ENCODE peak calls at places on chromosome X, in seven cellular contexts. D, J, T, X, O, Z and H are unnamed samples.
A peak's percentile ranks its signal among the peaks of the same experiment; 100 is the strongest.

GRCh38 chrX:18426004-18426320 is 554 bp downstream of the CDKL5 start:
- DNase-seq in J (no peak), X (no peak), Z (no peak), O (no peak), D (no peak), T (no peak), H (no peak)

GRCh38 chrX:132924426-132924825 is 34.0 kb downstream of the HS6ST2 start:
- DNase-seq in X (no peak), T (no peak), Z (no peak), J (no peak), O (no peak), D (no peak), H (no peak)

GRCh38 chrX:72052415-72053090 is 79.2 kb downstream of the RTL5 start:
- DNase-seq in J (no peak), T (no peak), O (no peak), X (no peak), Z (no peak), D (no peak), H (no peak)

GRCh38 chrX:133726211-133726630 is 259.2 kb downstream of the GPC3 start:
- DNase-seq in J (no peak), D (peak; percentile 27), O (peak; percentile 27), X (no peak), Z (no peak), T (no peak), H (no peak)

GRCh38 chrX:96692454-96692853 is 7.8 kb downstream of the DIAPH2 start:
- DNase-seq in Z (no peak), X (no peak), T (no peak), J (no peak), D (no peak), O (no peak), H (no peak)

GRCh38 chrX:53587795-53588194 is 98.7 kb downstream of the HUWE1 start:
- DNase-seq in O (no peak), X (no peak), Z (no peak), T (no peak), J (no peak), D (no peak), H (no peak)

GRCh38 chrX:45851434-45851991 is 650.8 kb upstream of the DIPK2B start:
- DNase-seq in T (no peak), D (peak; percentile 49), X (peak; percentile 65), J (peak; percentile 15), O (no peak), Z (no peak), H (no peak)

GRCh38 chrX:56233682-56234081 is 1.5 kb downstream of the KLF8 start:
- DNase-seq in O (no peak), X (peak; percentile 56), T (peak; percentile 60), D (peak; percentile 29), J (no peak), Z (no peak), H (peak; percentile 34)

GRCh38 chrX:41259516-41259915 is 74.4 kb upstream of the DDX3X start:
- DNase-seq in O (peak; percentile 25), J (peak; percentile 43), D (no peak), X (no peak), T (no peak), Z (no peak), H (no peak)

GRCh38 chrX:427812-428725 is 41.4 kb upstream of the PPP2R3B start:
- DNase-seq in O (peak; percentile 19), T (no peak), Z (no peak), J (peak; percentile 54), X (peak; percentile 77), D (no peak), H (no peak)

GRCh38 chrX:37320541-37321203 is 28.5 kb upstream of the PRRG1 start:
- DNase-seq in J (no peak), X (no peak), T (no peak), O (peak; percentile 1), Z (no peak), D (no peak), H (no peak)

GRCh38 chrX:48897157-48897620 is 379 bp downstream of the TIMM17B start:
- DNase-seq in O (peak; percentile 66), J (peak; percentile 78), Z (peak; percentile 78), T (no peak), X (peak; percentile 81), D (peak; percentile 70), H (peak; percentile 94)

GRCh38 chrX:32137525-32137924 is 1065.7 kb upstream of the FTHL17 start:
- DNase-seq in T (no peak), D (no peak), J (no peak), X (peak; percentile 54), Z (no peak), O (no peak), H (peak; percentile 47)

GRCh38 chrX:20412871-20413486 is 146.3 kb upstream of the RPS6KA3 start:
- DNase-seq in D (no peak), Z (no peak), T (no peak), J (no peak), O (no peak), X (no peak), H (no peak)

GRCh38 chrX:128653524-128653923 is 601.3 kb upstream of the ACTRT1 start:
- DNase-seq in D (no peak), T (no peak), X (no peak), J (no peak), Z (no peak), O (no peak), H (no peak)

GRCh38 chrX:134948333-134949241 is 42.2 kb upstream of the SMIM10 start:
- DNase-seq in T (no peak), D (peak; percentile 50), O (peak; percentile 88), X (no peak), J (no peak), Z (no peak), H (no peak)

GRCh38 chrX:154470914-154471568 is 8.0 kb downstream of the LAGE3 start:
- DNase-seq in D (no peak), J (no peak), Z (no peak), T (no peak), X (no peak), O (no peak), H (no peak)

GRCh38 chrX:141142946-141143345 is 34.0 kb downstream of the LDOC1 start:
- DNase-seq in T (no peak), X (no peak), D (no peak), O (no peak), Z (no peak), J (no peak), H (no peak)

GRCh38 chrX:128020701-128021100 is 31.5 kb downstream of the ACTRT1 start:
- DNase-seq in T (no peak), X (no peak), O (peak; percentile 2), D (no peak), J (no peak), Z (no peak), H (no peak)

GRCh38 chrX:30795981-30796958 is 92.8 kb downstream of the TAB3 start:
- DNase-seq in O (no peak), X (no peak), J (no peak), Z (no peak), T (no peak), D (no peak), H (no peak)

GRCh38 chrX:110748256-110748811 is 47.3 kb downstream of the CHRDL1 start:
- DNase-seq in T (no peak), X (no peak), Z (no peak), O (no peak), J (no peak), D (no peak), H (no peak)

GRCh38 chrX:144335402-144335801 is 451.5 kb downstream of the UBE2NL start:
- DNase-seq in T (no peak), O (no peak), Z (no peak), D (no peak), J (peak; percentile 2), X (no peak), H (peak; percentile 23)

GRCh38 chrX:115093206-115093605 is 75.8 kb upstream of the IL13RA2 start:
- DNase-seq in T (no peak), Z (no peak), X (no peak), J (no peak), O (no peak), D (no peak), H (no peak)

GRCh38 chrX:68307767-68308166 is 125.5 kb downstream of the OPHN1 start:
- DNase-seq in O (no peak), J (no peak), T (no peak), Z (no peak), X (no peak), D (peak; percentile 12), H (no peak)

GRCh38 chrX:104085919-104086318 is 9.9 kb upstream of the TMSB15C start:
- DNase-seq in J (no peak), T (no peak), Z (no peak), X (no peak), O (no peak), D (no peak), H (no peak)

GRCh38 chrX:20442597-20442996 is 175.9 kb upstream of the RPS6KA3 start:
- DNase-seq in J (peak; percentile 32), D (peak; percentile 65), T (no peak), Z (peak; percentile 38), X (peak; percentile 76), O (peak; percentile 76), H (peak; percentile 6)

GRCh38 chrX:126824596-126824995 is 5.1 kb downstream of the PRR32 start:
- DNase-seq in O (no peak), J (no peak), Z (no peak), D (no peak), T (no peak), X (no peak), H (no peak)

GRCh38 chrX:106247162-106247561 is 79.1 kb downstream of the PWWP3B start:
- DNase-seq in J (no peak), O (no peak), Z (no peak), T (no peak), X (no peak), D (peak; percentile 18), H (no peak)

GRCh38 chrX:115560211-115560977 is 580 bp upstream of the PLS3 start:
- DNase-seq in D (peak; percentile 48), J (no peak), T (no peak), O (peak; percentile 63), X (no peak), Z (no peak), H (peak; percentile 56)

GRCh38 chrX:69357293-69357692 is 146.8 kb upstream of the NALF2 start:
- DNase-seq in D (no peak), Z (no peak), T (no peak), J (no peak), X (no peak), O (no peak), H (no peak)
- TF ChIP-seq JUND in D (no peak), Z (no peak), T (no peak), J (no peak), X (no peak), O (no peak), H (no peak)

GRCh38 chrX:24081661-24082154 is 27.0 kb downstream of the EIF2S3 start:
- DNase-seq in J (peak; percentile 51), D (peak; percentile 50), T (no peak), O (peak; percentile 44), Z (peak; percentile 10), X (peak; percentile 49), H (no peak)
- TF ChIP-seq JUND in J (no peak), D (no peak), T (no peak), O (no peak), Z (no peak), X (no peak), H (no peak)

GRCh38 chrX:101287402-101287801 is 3.7 kb downstream of the TAF7L start:
- DNase-seq in T (peak; percentile 3), J (peak; percentile 51), Z (peak; percentile 16), O (peak; percentile 11), X (no peak), D (peak; percentile 10), H (peak; percentile 52)
- TF ChIP-seq JUND in T (no peak), J (no peak), Z (no peak), O (no peak), X (no peak), D (no peak), H (no peak)

GRCh38 chrX:40015693-40016092 is 82.1 kb downstream of the BCOR start:
- DNase-seq in Z (no peak), J (no peak), T (no peak), O (no peak), X (no peak), D (no peak), H (no peak)
- TF ChIP-seq JUND in Z (no peak), J (no peak), T (no peak), O (no peak), X (no peak), D (no peak), H (no peak)